ENCODE peak calls at places on chromosome 2, in four cellular contexts. One of them, this sample, is unnamed.

GRCh38 chr2:67565761-67566160 is 168.6 kb downstream of the ETAA1 start:
- DNase-seq in CD4-positive, alpha-beta T cell: no peak
- DNase-seq in fibroblast of lung: peak; percentile 96
- DNase-seq in effector memory CD4-positive, alpha-beta T cell: no peak
- DNase-seq in this sample: no peak

GRCh38 chr2:112630268-112630667 is 15.5 kb upstream of the SLC20A1 start:
- DNase-seq in effector memory CD4-positive, alpha-beta T cell: no peak
- DNase-seq in CD4-positive, alpha-beta T cell: no peak
- DNase-seq in fibroblast of lung: no peak
- DNase-seq in this sample: no peak

GRCh38 chr2:238127165-238128060 is 11.1 kb upstream of the KLHL30 start:
- DNase-seq in effector memory CD4-positive, alpha-beta T cell: no peak
- DNase-seq in CD4-positive, alpha-beta T cell: no peak
- DNase-seq in fibroblast of lung: peak; percentile 22
- DNase-seq in this sample: no peak

GRCh38 chr2:38615237-38615636 is 12.5 kb upstream of the HNRNPLL start:
- DNase-seq in effector memory CD4-positive, alpha-beta T cell: no peak
- DNase-seq in CD4-positive, alpha-beta T cell: no peak
- DNase-seq in fibroblast of lung: peak; percentile 59
- DNase-seq in this sample: no peak

GRCh38 chr2:239531456-239532304 is 130.9 kb upstream of the HDAC4 start:
- DNase-seq in effector memory CD4-positive, alpha-beta T cell: no peak
- DNase-seq in fibroblast of lung: no peak
- DNase-seq in CD4-positive, alpha-beta T cell: no peak
- DNase-seq in this sample: no peak

GRCh38 chr2:239516286-239516953 is 115.6 kb upstream of the HDAC4 start:
- DNase-seq in fibroblast of lung: no peak
- DNase-seq in effector memory CD4-positive, alpha-beta T cell: no peak
- DNase-seq in CD4-positive, alpha-beta T cell: no peak
- DNase-seq in this sample: no peak

GRCh38 chr2:64604155-64604554 is 49.6 kb downstream of the SERTAD2 start:
- DNase-seq in effector memory CD4-positive, alpha-beta T cell: no peak
- DNase-seq in fibroblast of lung: no peak
- DNase-seq in CD4-positive, alpha-beta T cell: no peak
- DNase-seq in this sample: no peak

GRCh38 chr2:159218389-159218788 is 68.1 kb downstream of the WDSUB1 start:
- DNase-seq in effector memory CD4-positive, alpha-beta T cell: no peak
- DNase-seq in CD4-positive, alpha-beta T cell: no peak
- DNase-seq in fibroblast of lung: no peak
- DNase-seq in this sample: no peak

DNA sequence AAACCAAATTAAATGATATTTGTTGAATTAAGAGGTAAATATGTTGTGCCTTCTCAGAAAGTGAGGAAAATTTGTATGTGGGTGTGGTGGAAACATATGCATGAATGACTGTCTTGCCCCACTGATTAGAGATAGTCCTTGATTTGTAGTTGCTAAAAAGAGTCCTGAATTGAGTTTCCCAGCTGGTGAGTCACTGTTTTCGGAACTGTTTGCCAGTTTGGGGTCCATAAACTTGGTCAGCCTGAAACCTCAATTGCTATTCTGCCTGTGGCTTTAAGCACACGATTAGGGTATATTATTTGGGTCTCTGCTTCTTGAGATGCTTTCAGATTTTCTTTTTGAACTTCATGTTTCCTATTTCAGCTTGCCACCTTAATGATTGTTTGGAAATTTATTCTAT is 53.3 kb downstream of the PIKFYVE start:
- DNase-seq in effector memory CD4-positive, alpha-beta T cell: no peak
- DNase-seq in fibroblast of lung: peak; percentile 49
- DNase-seq in CD4-positive, alpha-beta T cell: no peak
- DNase-seq in this sample: no peak
- H3K27ac ChIP-seq in effector memory CD4-positive, alpha-beta T cell: no peak overlapping the region
- H3K27ac ChIP-seq in fibroblast of lung: no peak overlapping the region
- H3K27ac ChIP-seq in CD4-positive, alpha-beta T cell: no peak overlapping the region
- H3K27ac ChIP-seq in this sample: no peak overlapping the region

DNA sequence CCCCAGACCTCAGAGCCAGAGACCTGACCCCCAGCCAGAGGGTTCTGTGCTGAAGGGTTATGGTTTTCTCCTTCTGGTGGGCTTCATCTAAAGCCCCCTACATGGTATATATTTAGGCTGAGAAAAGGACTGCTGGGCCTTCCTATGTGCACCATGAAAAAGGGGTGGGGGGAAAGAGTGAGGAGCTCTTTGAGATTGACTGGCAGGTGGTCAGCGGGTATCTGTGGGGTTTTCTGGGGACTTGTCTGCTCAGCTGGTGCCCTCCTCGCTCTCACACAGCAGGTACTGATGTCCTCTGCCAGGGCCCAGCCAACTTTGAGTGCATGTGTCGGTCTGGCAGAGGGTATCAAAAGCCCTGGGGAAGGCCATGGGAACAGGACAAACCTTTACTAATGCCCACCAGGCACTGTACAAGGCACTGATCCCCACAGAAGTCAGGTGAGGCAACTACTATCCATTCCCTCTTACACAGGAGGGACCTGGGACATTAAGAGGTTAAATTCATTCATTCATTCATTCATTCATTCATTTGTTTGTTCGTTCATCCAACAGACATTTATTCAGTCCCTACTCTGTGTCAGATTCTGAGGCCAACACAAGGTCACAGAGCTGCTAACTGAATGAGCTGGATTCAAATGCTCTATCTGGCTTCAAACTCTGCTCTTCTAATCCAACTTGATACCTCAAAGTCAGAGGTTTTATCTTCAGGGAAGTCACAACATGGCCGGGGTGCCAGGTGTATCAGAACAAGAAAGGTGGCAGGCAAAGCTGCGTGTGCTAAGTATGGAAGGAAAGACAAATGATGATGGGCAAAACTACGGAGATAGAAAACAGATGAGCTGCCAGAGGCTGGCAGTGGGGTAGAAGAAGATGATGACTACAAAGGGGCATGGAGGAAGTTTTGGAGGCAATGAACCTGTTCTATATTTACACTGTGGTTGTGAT is 44.6 kb downstream of the REEP1 start:
- DNase-seq in CD4-positive, alpha-beta T cell: no peak
- DNase-seq in fibroblast of lung: no peak
- DNase-seq in effector memory CD4-positive, alpha-beta T cell: no peak
- DNase-seq in this sample: no peak
- H3K27ac ChIP-seq in CD4-positive, alpha-beta T cell: no peak overlapping the region
- H3K27ac ChIP-seq in fibroblast of lung: no peak overlapping the region
- H3K27ac ChIP-seq in effector memory CD4-positive, alpha-beta T cell: no peak overlapping the region
- H3K27ac ChIP-seq in this sample: no peak overlapping the region

GRCh38 chr2:160343404-160343803 is 143.3 kb upstream of the ITGB6 start:
- DNase-seq in CD4-positive, alpha-beta T cell: no peak
- DNase-seq in effector memory CD4-positive, alpha-beta T cell: no peak
- DNase-seq in fibroblast of lung: no peak
- DNase-seq in this sample: no peak

GRCh38 chr2:160349306-160349705 is 144.3 kb downstream of the RBMS1 start:
- DNase-seq in effector memory CD4-positive, alpha-beta T cell: no peak
- DNase-seq in CD4-positive, alpha-beta T cell: no peak
- DNase-seq in fibroblast of lung: peak; percentile 52
- DNase-seq in this sample: no peak

GRCh38 chr2:160351978-160352377 is 141.6 kb downstream of the RBMS1 start:
- DNase-seq in fibroblast of lung: peak; percentile 76
- DNase-seq in CD4-positive, alpha-beta T cell: no peak
- DNase-seq in effector memory CD4-positive, alpha-beta T cell: no peak
- DNase-seq in this sample: no peak

GRCh38 chr2:160345102-160345501 is 145.0 kb upstream of the ITGB6 start:
- DNase-seq in fibroblast of lung: no peak
- DNase-seq in CD4-positive, alpha-beta T cell: no peak
- DNase-seq in effector memory CD4-positive, alpha-beta T cell: no peak
- DNase-seq in this sample: no peak

GRCh38 chr2:160347269-160347863 is 146.2 kb downstream of the RBMS1 start:
- DNase-seq in CD4-positive, alpha-beta T cell: no peak
- DNase-seq in effector memory CD4-positive, alpha-beta T cell: no peak
- DNase-seq in fibroblast of lung: peak; percentile 89
- DNase-seq in this sample: no peak
- H3K27ac ChIP-seq in CD4-positive, alpha-beta T cell: no peak overlapping the region
- H3K27ac ChIP-seq in effector memory CD4-positive, alpha-beta T cell: no peak overlapping the region
- H3K27ac ChIP-seq in fibroblast of lung: no peak overlapping the region
- H3K27ac ChIP-seq in this sample: no peak overlapping the region

GRCh38 chr2:223621901-223622300 is 19.7 kb upstream of the SCG2 start:
- DNase-seq in CD4-positive, alpha-beta T cell: no peak
- DNase-seq in fibroblast of lung: no peak
- DNase-seq in effector memory CD4-positive, alpha-beta T cell: no peak
- DNase-seq in this sample: no peak
- H3K27ac ChIP-seq in CD4-positive, alpha-beta T cell: no peak overlapping the region
- H3K27ac ChIP-seq in fibroblast of lung: no peak overlapping the region
- H3K27ac ChIP-seq in effector memory CD4-positive, alpha-beta T cell: no peak overlapping the region
- H3K27ac ChIP-seq in this sample: no peak overlapping the region

DNA sequence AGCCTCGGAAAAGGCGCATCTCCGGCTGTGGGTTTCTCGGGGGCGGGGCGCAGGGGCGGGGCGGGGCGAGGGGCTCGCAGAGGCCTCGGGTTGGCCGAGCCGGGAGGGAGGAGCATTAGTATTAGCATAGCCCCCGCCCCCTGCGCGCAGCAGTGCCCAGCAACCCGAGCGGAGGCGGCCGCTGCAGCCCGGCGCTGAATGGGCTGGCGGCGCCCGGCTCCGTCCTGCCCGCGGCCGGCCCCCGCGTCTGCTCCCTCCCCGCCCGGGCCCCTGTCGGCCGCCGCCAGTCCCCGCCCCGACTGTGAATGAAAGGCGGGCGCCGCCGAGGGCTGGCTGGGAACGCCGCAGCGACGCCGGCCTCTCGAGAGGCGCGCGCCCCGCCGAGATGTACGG is at the start of gene EFR3B:
- DNase-seq in CD4-positive, alpha-beta T cell: peak; percentile 85
- DNase-seq in effector memory CD4-positive, alpha-beta T cell: peak; percentile 83
- DNase-seq in fibroblast of lung: peak; percentile 91
- DNase-seq in this sample: peak; percentile 53
- H3K27ac ChIP-seq in CD4-positive, alpha-beta T cell: no peak within 1 kb of the TSS
- H3K27ac ChIP-seq in effector memory CD4-positive, alpha-beta T cell: no peak within 1 kb of the TSS
- H3K27ac ChIP-seq in fibroblast of lung: no peak within 1 kb of the TSS
- H3K27ac ChIP-seq in this sample: peak within 1 kb of the TSS; percentile 39

DNA sequence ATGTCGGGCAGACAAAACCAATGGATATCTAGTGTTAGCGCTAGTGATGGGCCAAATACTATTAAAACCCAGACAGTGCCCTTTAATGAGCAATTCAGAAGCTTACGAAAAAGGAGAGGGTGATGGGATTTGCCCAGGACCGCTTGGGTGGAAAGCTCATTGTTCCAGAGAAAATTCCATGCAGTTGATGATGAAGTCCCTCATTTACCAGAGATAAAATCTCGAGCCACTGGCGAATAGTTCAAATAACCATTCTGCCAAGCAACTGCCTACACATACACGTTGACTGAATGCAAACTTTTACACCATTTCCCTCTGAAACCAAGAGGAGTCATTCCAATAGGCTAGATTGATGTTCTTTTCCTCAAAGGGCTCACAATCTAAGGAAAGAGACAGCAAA is 73.6 kb upstream of the ARL4C start:
- DNase-seq in fibroblast of lung: peak; percentile 58
- DNase-seq in effector memory CD4-positive, alpha-beta T cell: no peak
- DNase-seq in CD4-positive, alpha-beta T cell: no peak
- DNase-seq in this sample: no peak
- H3K27ac ChIP-seq in fibroblast of lung: no peak overlapping the region
- H3K27ac ChIP-seq in effector memory CD4-positive, alpha-beta T cell: no peak overlapping the region
- H3K27ac ChIP-seq in CD4-positive, alpha-beta T cell: no peak overlapping the region
- H3K27ac ChIP-seq in this sample: no peak overlapping the region

DNA sequence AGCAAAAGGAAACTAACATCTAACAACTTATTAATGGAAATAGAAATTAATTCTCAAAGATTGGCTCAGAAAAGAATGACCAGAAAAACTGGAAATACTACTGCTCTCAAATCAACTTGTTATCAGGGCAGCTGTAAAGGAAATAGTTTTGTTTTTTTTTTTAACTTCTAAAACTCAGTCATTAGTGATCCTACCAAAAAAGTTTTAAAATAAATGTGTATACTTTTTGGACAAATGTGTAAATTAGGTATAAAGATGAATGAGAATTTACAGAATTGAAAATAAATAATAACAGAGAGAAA is 52.1 kb upstream of the PEX13 start:
- DNase-seq in fibroblast of lung: no peak
- DNase-seq in effector memory CD4-positive, alpha-beta T cell: no peak
- DNase-seq in CD4-positive, alpha-beta T cell: no peak
- DNase-seq in this sample: no peak
- H3K27ac ChIP-seq in fibroblast of lung: no peak overlapping the region
- H3K27ac ChIP-seq in effector memory CD4-positive, alpha-beta T cell: peak overlapping the region; percentile 40
- H3K27ac ChIP-seq in CD4-positive, alpha-beta T cell: no peak overlapping the region
- H3K27ac ChIP-seq in this sample: peak overlapping the region; percentile 42

This sample was measured in esophagus squamous epithelium.